ENCODE peak calls at places on chromosomes 11 and 22, in six cellular contexts. C is GM10248; T is cardiac septum; L is A172; Y is activated T-helper 9 cell treated with anti-CD3 and anti-CD28 coated beads, Interleukin-2, amount 50 U/mL, for 16 hours; X is thoracic aorta. G is an unnamed sample.

GRCh38 chr11:65487467-65488272 is 11.2 kb upstream of the MALAT1 start:
- DNase-seq in T (peak), L (peak), X (peak), Y (no peak), C (peak), G (peak)

GRCh38 chr22:49189871-49190270 is 637.8 kb downstream of the BRD1 start:
- DNase-seq in T (no peak), L (no peak), Y (no peak), C (no peak), X (no peak), G (no peak)

GRCh38 chr22:40236131-40236665 is 58.5 kb downstream of the TNRC6B start:
- DNase-seq in Y (no peak), C (no peak), T (no peak), L (peak), X (no peak), G (no peak)

GRCh38 chr11:31443802-31444201 is 65.6 kb downstream of the IMMP1L start:
- DNase-seq in C (no peak), L (no peak), X (no peak), T (no peak), Y (no peak), G (no peak)

GRCh38 chr22:33579448-33580093 is 340.7 kb downstream of the LARGE1 start:
- DNase-seq in C (peak), T (peak), X (no peak), Y (no peak), L (peak), G (peak)

GRCh38 chr22:39233736-39234120 is 11.1 kb downstream of the PDGFB start:
- DNase-seq in X (no peak), C (no peak), T (no peak), Y (no peak), L (no peak), G (no peak)

GRCh38 chr11:128837627-128838026 is 29.5 kb downstream of the KCNJ1 start:
- DNase-seq in L (no peak), Y (no peak), X (no peak), T (peak), C (no peak), G (no peak)

GRCh38 chr22:30667486-30668305 is at the start of gene DUSP18:
- DNase-seq in Y (peak), T (peak), C (peak), L (peak), X (peak), G (peak)

GRCh38 chr22:30497466-30498150 is 7.9 kb downstream of the SEC14L4 start:
- DNase-seq in T (no peak), X (no peak), C (no peak), L (no peak), Y (no peak), G (no peak)

GRCh38 chr11:60899021-60899936 is 7.1 kb downstream of the PRPF19 start:
- DNase-seq in Y (no peak), L (peak), T (no peak), C (peak), X (no peak), G (no peak)

GRCh38 chr11:34154059-34154875 is 48.8 kb downstream of the NAT10 start:
- DNase-seq in L (no peak), C (peak), Y (no peak), X (no peak), T (no peak), G (no peak)

GRCh38 chr11:102900346-102900745 is 25.6 kb upstream of the MMP12 start:
- DNase-seq in C (no peak), L (no peak), X (no peak), T (no peak), Y (no peak), G (no peak)

GRCh38 chr22:22235564-22235963 is 9.0 kb upstream of the VPREB1 start:
- DNase-seq in Y (peak), T (no peak), L (peak), X (no peak), C (peak), G (no peak)

GRCh38 chr11:113202431-113202830 is 112.0 kb upstream of the TTC12 start:
- DNase-seq in X (no peak), Y (no peak), T (no peak), C (no peak), L (no peak), G (no peak)

GRCh38 chr11:64514596-64514995 is 76.4 kb upstream of the SLC22A12 start:
- DNase-seq in L (no peak), T (no peak), X (no peak), Y (no peak), C (no peak), G (no peak)

G was measured in 8988T.